ENCODE peak calls at places on chromosomes 12 and 14, in ten cellular contexts. H, Y, R, K, V, O, G, I, C and W are unnamed samples.

GRCh38 chr12:123431951-123432886 is 4.3 kb downstream of the RILPL2 start:
- DNase-seq in V (no peak), C (no peak), I (no peak), R (no peak), Y (no peak), H (no peak), G (no peak), O (no peak), K (no peak), W (no peak)

GRCh38 chr12:69719336-69720316 is 19.0 kb upstream of the RAB3IP start:
- DNase-seq in H (no peak), Y (no peak), C (no peak), K (no peak), R (no peak), G (no peak), O (no peak), V (no peak), I (no peak), W (no peak)

GRCh38 chr14:104341532-104342434 is 203.4 kb downstream of the KIF26A start:
- DNase-seq in G (peak), Y (peak), R (peak), H (no peak), V (peak), O (peak), K (peak), C (no peak), I (peak), W (no peak)

GRCh38 chr14:66965831-66966230 is 223.4 kb upstream of the GARIN2 start:
- DNase-seq in C (no peak), O (no peak), G (no peak), I (no peak), H (peak), V (no peak), R (no peak), Y (no peak), K (no peak), W (no peak)

GRCh38 chr12:102406033-102406584 is 74.3 kb downstream of the IGF1 start:
- DNase-seq in H (peak), C (no peak), R (no peak), K (no peak), V (peak), G (no peak), Y (no peak), I (peak), O (peak), W (peak)

GRCh38 chr12:109949089-109949488 is 47.1 kb downstream of the GIT2 start:
- DNase-seq in I (no peak), K (no peak), V (peak), H (peak), G (no peak), O (no peak), Y (no peak), R (no peak), C (no peak), W (no peak)

GRCh38 chr12:29889737-29890136 is 106.0 kb upstream of the TMTC1 start:
- DNase-seq in R (peak), V (peak), C (no peak), I (peak), G (peak), H (peak), O (peak), K (no peak), Y (peak), W (no peak)

GRCh38 chr12:58725400-58726105 is 194.8 kb downstream of the LRIG3 start:
- DNase-seq in I (no peak), H (peak), R (no peak), K (no peak), C (no peak), G (no peak), Y (no peak), V (no peak), O (no peak), W (no peak)

GRCh38 chr12:39772708-39773665 is 153.4 kb upstream of the ABCD2 start:
- DNase-seq in K (no peak), R (no peak), O (no peak), I (no peak), V (no peak), Y (no peak), H (no peak), C (no peak), G (no peak), W (no peak)

GRCh38 chr12:88063375-88063774 is 34.2 kb upstream of the C12orf50 start:
- DNase-seq in G (no peak), O (no peak), K (no peak), V (no peak), I (no peak), R (no peak), H (no peak), C (no peak), Y (no peak), W (no peak)

GRCh38 chr14:37819155-37820015 is 224.0 kb downstream of the TTC6 start:
- DNase-seq in V (no peak), R (peak), K (no peak), H (peak), G (no peak), Y (no peak), C (no peak), O (no peak), I (no peak), W (peak)

DNA sequence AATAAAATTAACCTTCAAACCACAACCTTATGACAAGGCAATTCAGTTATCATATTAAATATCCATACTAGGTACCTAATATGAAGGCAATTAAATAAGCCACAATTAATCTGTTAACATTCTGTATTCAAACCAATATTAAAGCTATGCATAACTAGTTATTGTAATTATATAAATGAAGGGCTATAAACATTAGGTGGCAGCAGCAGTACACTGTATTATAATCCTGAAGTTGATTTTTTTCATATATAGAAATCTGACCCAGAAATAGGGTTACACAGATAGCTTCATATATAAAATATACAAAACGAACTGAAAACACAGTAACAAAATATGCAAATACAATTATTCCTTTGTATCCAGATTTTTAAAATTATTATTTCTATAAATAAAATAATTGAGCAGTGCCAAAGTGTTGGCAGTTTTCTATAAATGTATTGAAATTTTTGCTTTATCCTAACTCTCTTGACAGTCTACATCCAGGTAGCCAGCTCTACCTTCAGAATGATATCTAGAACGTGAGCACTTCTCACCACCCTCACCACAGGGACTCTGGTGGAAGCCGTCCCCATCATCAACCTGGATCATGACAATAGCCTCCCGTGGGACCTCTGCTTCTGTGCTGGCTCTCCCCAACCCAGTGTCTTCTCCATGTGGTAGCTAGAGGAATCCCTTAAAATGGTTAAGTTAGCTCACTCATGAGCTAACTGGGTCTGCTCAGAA is 136.2 kb downstream of the MED13L start:
- DNase-seq in V (no peak), O (no peak), Y (no peak), G (no peak), K (no peak), H (peak), R (no peak), C (no peak), I (no peak), W (no peak)
- TF ChIP-seq CTCF in V (peak), O (peak), Y (no peak), G (no peak), K (no peak), H (no peak), R (peak), C (no peak), I (no peak), W (no peak)

GRCh38 chr12:114478891-114479290 is 72.9 kb upstream of the TBX5 start:
- DNase-seq in Y (no peak), H (no peak), G (no peak), I (no peak), O (no peak), K (no peak), R (no peak), C (no peak), V (no peak), W (no peak)

GRCh38 chr12:114480309-114481199 is 74.6 kb upstream of the TBX5 start:
- DNase-seq in G (no peak), O (no peak), H (peak), C (no peak), R (no peak), I (peak), K (no peak), V (peak), Y (no peak), W (no peak)

GRCh38 chr12:114479831-114480230 is 73.9 kb upstream of the TBX5 start:
- DNase-seq in Y (no peak), O (no peak), V (peak), K (no peak), I (peak), R (no peak), G (no peak), H (peak), C (no peak), W (no peak)

GRCh38 chr12:114473717-114474116 is 67.8 kb upstream of the TBX5 start:
- DNase-seq in I (no peak), K (no peak), R (no peak), O (no peak), H (no peak), V (no peak), Y (no peak), G (no peak), C (no peak), W (no peak)

GRCh38 chr12:114476159-114476558 is 70.2 kb upstream of the TBX5 start:
- DNase-seq in V (peak), Y (no peak), R (peak), G (peak), O (no peak), H (peak), I (peak), K (no peak), C (no peak), W (peak)
- TF ChIP-seq CTCF in V (peak), Y (no peak), R (peak), G (peak), O (peak), H (peak), I (peak), K (no peak), C (peak), W (peak)

DNA sequence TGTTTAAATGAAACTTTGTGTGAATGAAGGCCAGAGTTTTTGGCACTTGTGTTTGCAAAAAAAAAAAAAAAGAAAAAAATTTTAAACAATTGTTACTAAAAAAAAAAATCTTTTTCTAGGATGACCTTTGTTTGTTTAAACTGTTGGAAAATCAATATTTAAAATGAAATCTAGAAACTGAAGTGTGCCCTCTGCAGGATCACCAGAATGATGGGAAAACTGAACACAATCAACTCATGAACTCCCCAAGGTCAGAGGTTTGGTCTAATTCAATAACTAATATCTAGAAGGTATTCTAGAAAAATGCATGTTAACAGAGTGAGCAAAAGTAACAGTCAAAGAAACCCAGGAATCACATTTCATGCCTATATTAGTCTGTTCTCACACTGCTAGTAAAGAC is 448.9 kb downstream of the FLRT2 start:
- DNase-seq in G (no peak), R (no peak), I (no peak), V (no peak), K (no peak), Y (no peak), C (no peak), O (no peak), H (peak), W (no peak)
- TF ChIP-seq CTCF in G (no peak), R (no peak), I (peak), V (peak), K (no peak), Y (no peak), C (no peak), O (peak), H (no peak), W (no peak)

GRCh38 chr12:113786107-113786506 is 180.0 kb downstream of the RBM19 start:
- DNase-seq in C (no peak), O (no peak), K (no peak), H (no peak), G (no peak), Y (no peak), R (no peak), I (no peak), V (no peak), W (no peak)
- TF ChIP-seq CTCF in C (no peak), O (no peak), K (no peak), H (no peak), G (peak), Y (no peak), R (no peak), I (peak), V (no peak), W (no peak)

DNA sequence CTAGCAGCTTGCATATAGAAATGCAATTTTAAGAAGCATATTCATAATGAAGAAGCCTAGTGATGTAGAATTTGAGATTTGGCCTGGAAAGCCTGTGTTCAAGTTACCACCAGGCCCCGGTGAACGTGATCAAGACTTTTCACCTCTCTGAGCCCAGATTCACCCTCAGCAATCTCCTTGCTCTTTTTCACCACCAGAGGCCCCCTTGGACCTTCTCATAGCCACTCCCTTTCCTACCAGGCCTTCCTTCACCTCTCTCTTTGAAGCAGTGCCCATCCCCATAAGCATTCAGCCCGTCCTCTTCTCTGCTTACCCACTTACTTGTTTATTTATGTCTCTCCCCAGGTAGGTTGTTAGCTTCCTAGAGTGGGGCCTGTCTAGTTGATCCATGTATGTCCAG is 1280.9 kb downstream of the AACS start:
- DNase-seq in C (no peak), H (no peak), R (no peak), G (no peak), Y (no peak), O (no peak), K (no peak), I (no peak), V (no peak), W (no peak)
- TF ChIP-seq CTCF in C (no peak), H (no peak), R (no peak), G (no peak), Y (no peak), O (no peak), K (no peak), I (peak), V (no peak), W (no peak)

GRCh38 chr12:49627752-49628360 is 4.5 kb downstream of the PRPF40B start:
- DNase-seq in R (no peak), O (no peak), Y (no peak), V (no peak), K (no peak), G (peak), H (peak), C (no peak), I (peak), W (no peak)

GRCh38 chr12:49632401-49632800 is 9.0 kb downstream of the PRPF40B start:
- DNase-seq in V (no peak), Y (no peak), C (no peak), G (no peak), I (no peak), R (no peak), H (no peak), O (no peak), K (no peak), W (no peak)

GRCh38 chr12:49632986-49633702 is 9.8 kb downstream of the PRPF40B start:
- DNase-seq in C (no peak), V (no peak), G (no peak), H (no peak), K (no peak), O (no peak), I (no peak), R (no peak), Y (no peak), W (no peak)

GRCh38 chr12:49633703-49634311 is 10.4 kb downstream of the PRPF40B start:
- DNase-seq in H (no peak), K (no peak), V (no peak), O (no peak), I (no peak), G (no peak), Y (no peak), R (no peak), C (no peak), W (no peak)

DNA sequence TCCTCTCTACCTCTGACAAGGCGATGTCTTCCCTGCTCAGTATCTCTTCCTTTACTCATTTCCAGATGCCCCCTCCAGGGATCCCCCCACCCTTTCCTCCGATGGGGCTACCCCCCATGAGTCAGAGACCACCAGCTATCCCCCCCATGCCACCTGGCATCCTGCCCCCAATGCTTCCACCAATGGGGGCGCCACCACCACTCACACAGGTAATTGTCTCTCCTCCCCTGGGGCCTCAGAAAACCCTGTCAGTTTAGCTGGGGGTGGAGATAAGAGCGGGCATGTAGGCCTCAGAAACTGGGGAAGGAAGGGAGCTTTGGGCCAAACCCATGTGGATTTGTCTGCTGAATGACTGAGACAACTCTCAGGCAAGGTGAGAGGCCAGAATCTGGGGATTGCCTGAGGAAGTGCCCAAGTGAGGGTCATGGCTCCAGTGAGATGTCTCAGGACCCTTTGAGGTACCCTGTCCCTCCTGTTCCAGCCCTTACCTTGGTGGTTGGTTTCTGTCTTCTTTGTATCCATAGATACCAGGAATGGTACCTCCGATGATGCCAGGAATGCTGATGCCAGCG is 8.1 kb downstream of the PRPF40B start:
- DNase-seq in G (no peak), Y (no peak), O (no peak), I (peak), R (no peak), V (no peak), K (no peak), H (no peak), C (no peak), W (no peak)
- TF ChIP-seq CTCF in G (no peak), Y (no peak), O (no peak), I (peak), R (no peak), V (no peak), K (no peak), H (no peak), C (no peak), W (no peak)